ENCODE peak calls at places on chromosomes 6 and 20, in eight cellular contexts. H, N, E, T, Z, U, W and J are unnamed samples.

GRCh38 chr6:80769101-80769500 is 662.6 kb downstream of the BCKDHB start:
- DNase-seq in U (no peak), E (no peak), N (no peak), H (no peak), Z (no peak), T (no peak), W (no peak), J (no peak)

GRCh38 chr6:21354805-21355238 is 238.7 kb upstream of the SOX4 start:
- DNase-seq in U (no peak), T (no peak), E (no peak), N (no peak), W (no peak), Z (no peak), H (no peak), J (no peak)

GRCh38 chr6:38149526-38149925 is 330.0 kb downstream of the ZFAND3 start:
- DNase-seq in T (no peak), H (no peak), Z (no peak), U (no peak), W (no peak), E (no peak), N (no peak), J (no peak)

GRCh38 chr6:114290864-114291263 is 52.0 kb downstream of the HS3ST5 start:
- DNase-seq in N (no peak), E (no peak), Z (no peak), U (no peak), W (no peak), T (no peak), H (no peak), J (no peak)

GRCh38 chr20:25314497-25315417 is 66.9 kb downstream of the PYGB start:
- DNase-seq in N (no peak), E (no peak), Z (peak), T (no peak), W (no peak), H (no peak), U (no peak), J (no peak)

GRCh38 chr6:25052181-25052580 is 116.4 kb upstream of the RIPOR2 start:
- DNase-seq in E (no peak), Z (no peak), T (no peak), U (no peak), W (no peak), H (no peak), N (no peak), J (no peak)

GRCh38 chr6:157912326-157912725 is 69.3 kb upstream of the SYNJ2 start:
- DNase-seq in N (no peak), W (no peak), Z (no peak), E (no peak), H (no peak), U (no peak), T (no peak), J (no peak)

GRCh38 chr6:107509506-107509905 is 19.6 kb downstream of the SOBP start:
- DNase-seq in E (no peak), W (no peak), H (no peak), N (no peak), Z (no peak), T (no peak), U (no peak), J (no peak)

GRCh38 chr20:47124235-47124717 is 229.6 kb downstream of the EYA2 start:
- DNase-seq in W (no peak), Z (no peak), T (no peak), U (no peak), E (no peak), N (no peak), H (no peak), J (no peak)

GRCh38 chr6:1781152-1781848 is 171.6 kb downstream of the FOXC1 start:
- DNase-seq in T (no peak), U (no peak), W (no peak), E (no peak), N (no peak), H (no peak), Z (no peak), J (no peak)

GRCh38 chr20:49612127-49612738 is 44.3 kb upstream of the PTGIS start:
- DNase-seq in W (no peak), H (peak), Z (no peak), U (peak), T (no peak), E (no peak), N (peak), J (no peak)

GRCh38 chr20:37319120-37319717 is 26.7 kb upstream of the SRC start:
- DNase-seq in U (no peak), E (no peak), H (no peak), T (no peak), N (no peak), W (no peak), Z (no peak), J (no peak)

GRCh38 chr6:105675715-105676397 is 273.0 kb upstream of the PREP start:
- DNase-seq in H (no peak), U (no peak), N (no peak), E (peak), W (no peak), Z (no peak), T (no peak), J (no peak)

GRCh38 chr20:33445881-33446615 is 2.5 kb upstream of the SNTA1 start:
- DNase-seq in Z (no peak), H (no peak), W (no peak), U (no peak), E (no peak), N (no peak), T (no peak), J (no peak)

GRCh38 chr6:157107571-157107914 is 215.8 kb downstream of the TMEM242 start:
- DNase-seq in T (no peak), N (no peak), W (no peak), U (no peak), H (no peak), E (no peak), Z (no peak), J (no peak)

GRCh38 chr20:34647737-34648136 is 29.2 kb downstream of the PIGU start:
- DNase-seq in U (no peak), N (no peak), T (no peak), W (no peak), H (no peak), E (no peak), Z (no peak), J (no peak)

GRCh38 chr6:30264731-30265130 is 51.5 kb upstream of the TRIM26 start:
- DNase-seq in N (no peak), E (no peak), U (no peak), Z (no peak), W (no peak), H (no peak), T (no peak), J (no peak)

GRCh38 chr6:138107752-138108592 is 753 bp upstream of the PERP start:
- DNase-seq in W (peak), E (peak), H (peak), U (peak), Z (peak), T (no peak), N (no peak), J (no peak)

GRCh38 chr6:65199121-65199520 is 507.9 kb downstream of the EYS start:
- DNase-seq in Z (no peak), U (no peak), T (no peak), N (no peak), H (no peak), E (no peak), W (no peak), J (no peak)

DNA sequence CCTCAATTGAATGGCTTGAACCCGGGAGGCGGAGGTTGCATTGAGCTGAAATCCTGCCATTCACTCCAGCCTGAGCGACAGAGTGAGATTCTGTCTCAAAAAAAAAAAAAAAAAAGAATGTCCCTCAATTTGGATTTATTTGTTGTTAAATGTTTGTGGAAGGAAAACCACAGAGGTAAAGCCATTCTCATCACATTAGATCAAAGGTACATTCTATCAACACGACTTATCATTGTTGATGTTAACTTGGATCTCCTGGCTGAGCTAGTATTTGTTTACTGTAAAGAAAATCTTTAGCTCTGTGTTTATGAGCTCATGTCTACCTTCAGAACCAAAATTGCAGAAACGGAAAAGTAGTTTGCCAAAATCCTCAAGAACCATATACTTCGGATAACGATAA is 91.4 kb upstream of the SALL4 start:
- DNase-seq in U (no peak), E (no peak), H (no peak), T (no peak), Z (no peak), N (no peak), W (no peak), J (no peak)
- H3K4me3 ChIP-seq in U (no peak), E (no peak), H (no peak), T (no peak), Z (no peak), N (no peak), W (no peak), J (no peak)

GRCh38 chr20:4014031-4014474 is 1.3 kb downstream of the RNF24 start:
- DNase-seq in E (peak), U (no peak), H (no peak), Z (no peak), T (peak), W (peak), N (no peak), J (peak)
- H3K4me3 ChIP-seq in E (peak), U (peak), H (no peak), Z (no peak), T (peak), W (peak), N (peak), J (peak)

GRCh38 chr6:101392561-101393230 is 812 bp upstream of the GRIK2 start:
- DNase-seq in N (no peak), H (no peak), T (no peak), W (no peak), E (no peak), Z (no peak), U (no peak), J (no peak)
- H3K4me3 ChIP-seq in N (peak), H (peak), T (no peak), W (no peak), E (peak), Z (no peak), U (peak), J (no peak)

GRCh38 chr6:128114164-128114563 is 213.3 kb upstream of the THEMIS start:
- DNase-seq in N (no peak), U (no peak), E (no peak), H (no peak), W (no peak), T (no peak), Z (no peak), J (no peak)

GRCh38 chr6:128118401-128118800 is 217.5 kb upstream of the THEMIS start:
- DNase-seq in N (no peak), E (no peak), U (no peak), Z (no peak), W (no peak), H (no peak), T (no peak), J (no peak)

GRCh38 chr6:128117916-128118315 is 217.1 kb upstream of the THEMIS start:
- DNase-seq in H (no peak), E (no peak), Z (no peak), U (no peak), W (no peak), N (no peak), T (no peak), J (no peak)

GRCh38 chr6:128111096-128111495 is 210.2 kb upstream of the THEMIS start:
- DNase-seq in E (no peak), Z (no peak), U (no peak), H (no peak), N (no peak), W (no peak), T (no peak), J (no peak)

GRCh38 chr6:128112494-128112893 is 211.6 kb upstream of the THEMIS start:
- DNase-seq in W (no peak), N (no peak), T (no peak), U (no peak), Z (no peak), H (no peak), E (no peak), J (no peak)
- H3K4me3 ChIP-seq in W (peak), N (peak), T (peak), U (no peak), Z (no peak), H (peak), E (no peak), J (no peak)

DNA sequence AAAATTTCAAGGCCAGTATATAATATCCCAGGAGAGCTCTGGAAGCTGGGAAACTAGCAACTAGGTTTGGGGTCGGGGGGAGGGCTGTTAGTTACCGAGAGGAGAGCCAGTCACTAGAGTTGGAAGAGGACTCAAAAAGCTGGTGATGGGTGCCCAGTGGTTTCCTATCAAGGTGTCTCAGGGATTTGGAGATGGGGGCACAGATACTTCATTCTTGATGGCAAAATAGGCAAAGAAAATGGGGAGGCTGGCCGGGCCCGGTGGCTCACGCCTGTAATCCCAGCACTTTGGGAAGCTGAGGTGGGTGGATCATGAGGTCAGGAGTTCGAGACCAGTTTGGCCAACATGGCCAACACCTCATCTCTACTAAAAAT is 805 bp downstream of the PHF1 start:
- DNase-seq in W (no peak), T (no peak), U (no peak), E (no peak), Z (no peak), H (no peak), N (no peak), J (no peak)
- H3K4me3 ChIP-seq in W (peak), T (peak), U (peak), E (peak), Z (peak), H (peak), N (peak), J (peak)

GRCh38 chr6:136236491-136237293 is 13.4 kb downstream of the MTFR2 start:
- DNase-seq in Z (no peak), T (no peak), H (no peak), W (no peak), U (no peak), E (no peak), N (no peak), J (peak)
- H3K4me3 ChIP-seq in Z (no peak), T (no peak), H (no peak), W (no peak), U (no peak), E (no peak), N (no peak), J (no peak)

GRCh38 chr6:50821431-50822077 is 2.9 kb downstream of the TFAP2B start:
- DNase-seq in U (no peak), W (no peak), T (no peak), E (no peak), H (no peak), N (no peak), Z (no peak), J (no peak)
- H3K4me3 ChIP-seq in U (no peak), W (no peak), T (no peak), E (no peak), H (no peak), N (no peak), Z (no peak), J (no peak)

GRCh38 chr6:101689156-101689555 is 295.6 kb downstream of the GRIK2 start:
- DNase-seq in E (no peak), W (no peak), U (no peak), H (no peak), N (no peak), Z (no peak), T (no peak), J (no peak)

GRCh38 chr6:101683884-101684283 is 290.4 kb downstream of the GRIK2 start:
- DNase-seq in N (no peak), W (no peak), U (no peak), E (no peak), Z (no peak), H (no peak), T (no peak), J (no peak)

GRCh38 chr6:101682937-101683336 is 289.4 kb downstream of the GRIK2 start:
- DNase-seq in W (no peak), Z (no peak), N (no peak), E (no peak), H (no peak), U (no peak), T (no peak), J (no peak)

GRCh38 chr6:101689695-101690094 is 296.2 kb downstream of the GRIK2 start:
- DNase-seq in T (no peak), H (no peak), Z (no peak), U (no peak), N (no peak), W (no peak), E (no peak), J (no peak)

DNA sequence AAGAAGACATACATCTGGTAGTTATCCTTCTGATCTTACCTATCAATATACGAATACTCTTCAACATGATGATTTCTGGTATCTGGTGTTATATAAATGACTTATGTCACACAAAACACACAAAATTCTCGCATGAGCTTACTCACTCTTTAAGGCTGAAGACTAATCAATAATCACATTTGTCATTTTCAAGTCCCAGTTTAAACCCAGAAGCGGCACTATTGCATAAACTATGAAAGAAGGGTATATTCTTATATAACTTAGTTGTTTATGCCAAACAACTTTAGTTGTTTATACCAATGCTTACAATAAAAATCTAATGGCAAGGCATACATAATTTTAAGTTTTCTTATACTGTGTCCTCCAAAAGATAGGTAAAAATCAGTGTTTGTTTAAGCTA is 293.1 kb downstream of the GRIK2 start:
- DNase-seq in W (no peak), U (no peak), H (no peak), T (no peak), E (no peak), Z (no peak), N (no peak), J (no peak)
- H3K4me3 ChIP-seq in W (no peak), U (no peak), H (no peak), T (no peak), E (no peak), Z (no peak), N (no peak), J (no peak)

GRCh38 chr6:75608304-75608703 is 6.6 kb downstream of the SENP6 start:
- DNase-seq in E (no peak), U (no peak), N (no peak), W (no peak), T (no peak), Z (no peak), H (no peak), J (no peak)
- H3K4me3 ChIP-seq in E (no peak), U (no peak), N (no peak), W (no peak), T (no peak), Z (no peak), H (no peak), J (no peak)